ENCODE peak calls at places on chromosome 1, in six cellular contexts. Z is kidney, S is heart right ventricle, H is H9, R is neural crest cell, Y is endothelial cell. K is an unnamed sample.

GRCh38 chr1:63454269-63454668 is 68.8 kb downstream of the ITGB3BP start:
- DNase-seq in Z (no peak), S (no peak), H (no peak), R (no peak), Y (no peak), K (no peak)

GRCh38 chr1:203622486-203622885 is 4.1 kb upstream of the ATP2B4 start:
- DNase-seq in Z (no peak), S (no peak), H (no peak), R (no peak), Y (no peak), K (no peak)

GRCh38 chr1:58763214-58763613 is 20.6 kb downstream of the JUN start:
- DNase-seq in Z (no peak), S (no peak), H (no peak), R (no peak), Y (no peak), K (no peak)

GRCh38 chr1:57424231-57425027 is 569 bp upstream of the DAB1 start:
- DNase-seq in Z (no peak), S (peak), H (peak), R (peak), Y (peak), K (no peak)

GRCh38 chr1:34794001-34794789 is 1.4 kb downstream of the GJA4 start:
- DNase-seq in Z (peak), S (no peak), H (no peak), R (no peak), Y (no peak), K (no peak)

GRCh38 chr1:26820784-26821269 is 5.7 kb upstream of the ZDHHC18 start:
- DNase-seq in Z (no peak), S (no peak), H (no peak), R (no peak), Y (no peak), K (no peak)

GRCh38 chr1:212166296-212167039 is 118.7 kb upstream of the PPP2R5A start:
- DNase-seq in Z (no peak), S (peak), H (no peak), R (no peak), Y (no peak), K (no peak)

GRCh38 chr1:200518524-200518923 is 102.0 kb downstream of the KIF14 start:
- DNase-seq in Z (no peak), S (no peak), H (no peak), R (no peak), Y (no peak), K (no peak)

GRCh38 chr1:186620951-186621350 is 59.3 kb downstream of the PTGS2 start:
- DNase-seq in Z (no peak), S (no peak), H (no peak), R (no peak), Y (no peak), K (no peak)

GRCh38 chr1:114719424-114719787 is 2.8 kb upstream of the NRAS start:
- DNase-seq in Z (no peak), S (no peak), H (no peak), R (no peak), Y (no peak), K (no peak)

GRCh38 chr1:212226467-212226866 is 58.7 kb upstream of the PPP2R5A start:
- DNase-seq in Z (no peak), S (no peak), H (no peak), R (no peak), Y (no peak), K (no peak)

GRCh38 chr1:11703357-11704225 is 12.1 kb downstream of the DRAXIN start:
- DNase-seq in Z (no peak), S (no peak), H (no peak), R (no peak), Y (no peak), K (no peak)

GRCh38 chr1:245217853-245218608 is 63.2 kb downstream of the KIF26B start:
- DNase-seq in Z (no peak), S (no peak), H (no peak), R (no peak), Y (no peak), K (no peak)

GRCh38 chr1:212916395-212917133 is 33.8 kb upstream of the VASH2 start:
- DNase-seq in Z (no peak), S (peak), H (peak), R (no peak), Y (peak), K (no peak)

GRCh38 chr1:3495776-3496745 is 41.6 kb downstream of the ARHGEF16 start:
- DNase-seq in Z (no peak), S (no peak), H (no peak), R (no peak), Y (no peak), K (no peak)

GRCh38 chr1:31297273-31298247 is 728 bp downstream of the ZCCHC17 start:
- DNase-seq in Z (no peak), S (no peak), H (no peak), R (peak), Y (peak), K (no peak)

GRCh38 chr1:101044749-101045148 is 19.2 kb upstream of the DPH5 start:
- DNase-seq in Z (no peak), S (no peak), H (no peak), R (no peak), Y (no peak), K (no peak)

GRCh38 chr1:10992864-10993263 is 19.6 kb upstream of the TARDBP start:
- DNase-seq in Z (no peak), S (no peak), H (no peak), R (no peak), Y (no peak), K (no peak)

GRCh38 chr1:11391891-11392290 is 87.1 kb upstream of the DISP3 start:
- DNase-seq in Z (no peak), S (no peak), H (no peak), R (no peak), Y (no peak), K (no peak)

GRCh38 chr1:221439734-221440436 is 302.0 kb downstream of the DUSP10 start:
- DNase-seq in Z (no peak), S (peak), H (no peak), R (no peak), Y (no peak), K (no peak)

GRCh38 chr1:108049083-108049819 is 84.3 kb upstream of the VAV3 start:
- DNase-seq in Z (peak), S (peak), H (peak), R (peak), Y (peak), K (no peak)

GRCh38 chr1:9228589-9228988 is 6.0 kb upstream of the H6PD start:
- DNase-seq in Z (no peak), S (no peak), H (no peak), R (no peak), Y (no peak), K (no peak)

GRCh38 chr1:240099748-240100147 is 8.1 kb downstream of the FMN2 start:
- DNase-seq in Z (no peak), S (no peak), H (no peak), R (no peak), Y (no peak), K (no peak)

GRCh38 chr1:221794925-221795324 is 53.0 kb upstream of the DUSP10 start:
- DNase-seq in Z (no peak), S (no peak), H (no peak), R (no peak), Y (no peak), K (no peak)

GRCh38 chr1:176735201-176735600 is 272.2 kb downstream of the PAPPA2 start:
- DNase-seq in Z (no peak), S (no peak), H (no peak), R (no peak), Y (no peak), K (no peak)

GRCh38 chr1:203173566-203173965 is 2.1 kb downstream of the MYBPH start:
- DNase-seq in Z (peak), S (no peak), H (no peak), R (no peak), Y (no peak), K (peak)

GRCh38 chr1:159712080-159712479 is 2.3 kb downstream of the CRP start:
- DNase-seq in Z (no peak), S (no peak), H (no peak), R (no peak), Y (no peak), K (no peak)

DNA sequence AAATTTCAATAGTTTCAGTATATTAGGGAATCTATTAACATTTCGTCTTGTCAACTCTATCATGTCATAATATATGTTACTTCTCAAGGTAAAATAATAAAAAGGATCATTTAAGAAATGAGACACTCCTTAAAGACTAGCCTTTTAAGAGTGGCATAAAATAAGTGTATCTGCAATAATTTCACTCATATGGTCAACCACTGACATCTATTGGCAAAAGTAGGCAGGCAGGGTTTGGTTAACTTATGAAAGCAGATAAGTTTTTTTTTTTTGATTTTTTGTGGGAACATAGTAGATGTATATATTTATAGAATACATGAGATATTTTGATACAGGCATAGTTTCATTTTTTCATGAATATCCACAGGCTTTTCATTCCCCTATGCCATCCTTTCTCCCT is 5.5 kb upstream of the RGS21 start:
- DNase-seq in Z (no peak), S (no peak), H (no peak), R (no peak), Y (no peak), K (no peak)
- TF ChIP-seq CTCF in Z (peak), S (peak), H (peak), R (peak), Y (no peak), K (no peak)

GRCh38 chr1:15152318-15153183 is 996 bp upstream of the TMEM51 start:
- DNase-seq in Z (peak), S (peak), H (peak), R (peak), Y (peak), K (no peak)
- TF ChIP-seq CTCF in Z (peak), S (peak), H (peak), R (peak), Y (peak), K (no peak)

GRCh38 chr1:2208309-2209239 is 14.0 kb upstream of the FAAP20 start:
- DNase-seq in Z (peak), S (peak), H (no peak), R (no peak), Y (no peak), K (no peak)
- TF ChIP-seq CTCF in Z (no peak), S (no peak), H (no peak), R (no peak), Y (no peak), K (no peak)

GRCh38 chr1:6035719-6036118 is 10.0 kb upstream of the KCNAB2 start:
- DNase-seq in Z (no peak), S (no peak), H (no peak), R (no peak), Y (no peak), K (no peak)
- TF ChIP-seq CTCF in Z (no peak), S (no peak), H (no peak), R (no peak), Y (no peak), K (no peak)

DNA sequence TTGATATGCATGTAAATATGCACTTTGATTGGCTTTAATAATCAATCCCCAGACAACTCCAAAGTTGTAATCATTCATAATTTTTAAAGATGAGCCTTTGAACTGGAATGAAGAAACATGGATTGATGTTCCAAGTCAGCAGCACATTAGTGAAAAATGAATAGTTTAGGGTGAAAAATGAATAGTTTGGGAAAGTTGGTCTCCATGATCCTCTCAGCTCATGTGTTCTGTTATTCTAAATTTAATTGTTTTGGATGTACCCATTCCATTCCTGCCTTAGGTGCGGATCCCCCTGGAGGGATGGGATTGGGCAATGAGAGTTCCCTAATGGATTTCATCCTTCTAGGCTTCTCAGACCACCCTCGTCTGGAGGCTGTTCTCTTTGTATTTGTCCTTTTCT is at the start of gene OR2G3:
- DNase-seq in Z (no peak), S (no peak), H (no peak), R (no peak), Y (no peak), K (no peak)
- TF ChIP-seq CTCF in Z (no peak), S (no peak), H (no peak), R (no peak), Y (no peak), K (no peak)

DNA sequence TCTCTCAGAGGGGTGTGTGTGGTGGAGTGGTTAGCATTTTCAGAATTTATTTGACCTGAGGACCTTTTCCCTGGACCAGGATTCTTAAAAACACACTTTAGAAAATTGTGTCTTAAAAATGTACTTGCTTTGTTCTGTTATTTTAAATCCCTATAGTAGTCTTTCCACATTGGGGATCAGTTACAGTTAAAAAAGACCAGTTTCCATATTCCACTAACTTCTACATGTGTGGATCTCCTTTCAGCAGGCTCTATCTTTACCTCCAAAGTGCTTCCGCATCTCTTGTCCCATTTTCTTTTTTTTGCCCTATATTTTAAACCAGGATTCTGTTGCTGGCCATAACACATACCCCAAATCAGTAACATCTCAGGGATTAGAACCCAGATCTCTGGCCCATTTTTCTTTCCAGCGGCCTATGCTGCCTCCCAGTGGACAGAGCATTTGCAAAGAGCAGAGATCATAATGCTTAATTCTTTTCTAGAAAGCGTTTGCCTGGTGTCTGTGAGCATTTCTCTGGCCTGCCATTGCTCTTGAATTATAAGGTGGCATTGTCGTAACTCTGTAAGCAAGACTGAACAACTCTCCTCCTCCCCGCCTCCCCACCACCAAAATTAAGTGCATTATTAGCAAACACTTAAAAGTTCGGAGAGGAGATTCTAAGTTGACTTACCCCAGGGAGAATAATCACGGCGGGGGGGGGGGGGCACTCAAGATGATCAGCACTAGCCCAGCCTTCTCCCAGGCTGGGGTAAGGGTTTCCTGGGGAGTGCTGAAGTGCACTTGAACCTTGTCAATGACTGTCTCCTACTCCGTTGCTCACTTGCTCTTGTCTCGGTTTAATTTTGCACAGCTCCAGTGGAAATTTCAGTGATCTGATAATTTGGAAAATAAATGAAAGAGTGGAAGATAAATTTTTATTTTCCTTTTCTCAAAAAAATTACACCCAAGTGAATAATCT is 58.9 kb downstream of the PBX1 start:
- DNase-seq in Z (no peak), S (no peak), H (peak), R (peak), Y (peak), K (no peak)
- TF ChIP-seq CTCF in Z (peak), S (peak), H (peak), R (peak), Y (peak), K (no peak)

K was measured in activated B cell treated with CpG ODN at 0.5 μM for 24 hours.